ENCODE peak calls at places on chromosomes 16 and 17, in six cellular contexts. H is left ventricle myocardium inferior; L is neural progenitor cell; C is lower leg skin; K is WTC11; Z is CD8-positive, alpha-beta T cell. X is an unnamed sample.

GRCh38 chr16:48271728-48272127 is 24.4 kb upstream of the ABCC11 start:
- DNase-seq in H (no peak), L (no peak), C (no peak), K (no peak), Z (no peak), X (no peak)

GRCh38 chr17:258045-258734 is 76.7 kb upstream of the DOC2B start:
- DNase-seq in H (no peak), L (no peak), C (peak), K (peak), Z (no peak), X (no peak)

GRCh38 chr17:16442141-16442540 is 26.8 kb downstream of the TRPV2 start:
- DNase-seq in H (no peak), L (peak), C (no peak), K (no peak), Z (no peak), X (no peak)

GRCh38 chr16:27311449-27311831 is 2.3 kb upstream of the IL4R start:
- DNase-seq in H (no peak), L (no peak), C (peak), K (no peak), Z (no peak), X (no peak)

GRCh38 chr17:80584171-80584905 is 39.7 kb downstream of the RPTOR start:
- DNase-seq in H (no peak), L (no peak), C (peak), K (no peak), Z (no peak), X (no peak)

GRCh38 chr17:77032929-77033328 is 107.8 kb upstream of the SEC14L1 start:
- DNase-seq in H (no peak), L (no peak), C (no peak), K (no peak), Z (no peak), X (no peak)

GRCh38 chr16:85746431-85747227 is 4.3 kb downstream of the C16orf74 start:
- DNase-seq in H (no peak), L (no peak), C (no peak), K (no peak), Z (no peak), X (no peak)

GRCh38 chr17:57092171-57092570 is 7.1 kb downstream of the AKAP1 start:
- DNase-seq in H (no peak), L (no peak), C (no peak), K (no peak), Z (no peak), X (no peak)

GRCh38 chr16:84218961-84219360 is 20.9 kb downstream of the KCNG4 start:
- DNase-seq in H (no peak), L (peak), C (no peak), K (no peak), Z (no peak), X (no peak)

GRCh38 chr17:21460358-21460757 is 84.2 kb downstream of the KCNJ12 start:
- DNase-seq in H (no peak), L (no peak), C (no peak), K (no peak), Z (no peak), X (no peak)

GRCh38 chr16:30063893-30064745 is 1.4 kb upstream of the ALDOA start:
- DNase-seq in H (peak), L (peak), C (peak), K (peak), Z (peak), X (no peak)

GRCh38 chr16:63617990-63618763 is 1503.7 kb downstream of the CDH11 start:
- DNase-seq in H (peak), L (no peak), C (no peak), K (peak), Z (no peak), X (no peak)

GRCh38 chr16:77043076-77043475 is 147.9 kb upstream of the MON1B start:
- DNase-seq in H (no peak), L (peak), C (no peak), K (no peak), Z (no peak), X (no peak)
- TF ChIP-seq CTCF in H (peak), L (peak), C (no peak), K (no peak), Z (no peak), X (peak)

GRCh38 chr17:49548051-49548505 is 27.6 kb upstream of the NXPH3 start:
- DNase-seq in H (peak), L (no peak), C (peak), K (no peak), Z (no peak), X (no peak)

GRCh38 chr17:49549311-49549605 is 26.4 kb upstream of the NXPH3 start:
- DNase-seq in H (no peak), L (no peak), C (peak), K (no peak), Z (no peak), X (no peak)

GRCh38 chr17:49549691-49550678 is 25.7 kb upstream of the NXPH3 start:
- DNase-seq in H (no peak), L (no peak), C (peak), K (no peak), Z (no peak), X (no peak)

GRCh38 chr17:49547566-49547965 is 28.1 kb upstream of the NXPH3 start:
- DNase-seq in H (peak), L (no peak), C (peak), K (no peak), Z (no peak), X (no peak)

DNA sequence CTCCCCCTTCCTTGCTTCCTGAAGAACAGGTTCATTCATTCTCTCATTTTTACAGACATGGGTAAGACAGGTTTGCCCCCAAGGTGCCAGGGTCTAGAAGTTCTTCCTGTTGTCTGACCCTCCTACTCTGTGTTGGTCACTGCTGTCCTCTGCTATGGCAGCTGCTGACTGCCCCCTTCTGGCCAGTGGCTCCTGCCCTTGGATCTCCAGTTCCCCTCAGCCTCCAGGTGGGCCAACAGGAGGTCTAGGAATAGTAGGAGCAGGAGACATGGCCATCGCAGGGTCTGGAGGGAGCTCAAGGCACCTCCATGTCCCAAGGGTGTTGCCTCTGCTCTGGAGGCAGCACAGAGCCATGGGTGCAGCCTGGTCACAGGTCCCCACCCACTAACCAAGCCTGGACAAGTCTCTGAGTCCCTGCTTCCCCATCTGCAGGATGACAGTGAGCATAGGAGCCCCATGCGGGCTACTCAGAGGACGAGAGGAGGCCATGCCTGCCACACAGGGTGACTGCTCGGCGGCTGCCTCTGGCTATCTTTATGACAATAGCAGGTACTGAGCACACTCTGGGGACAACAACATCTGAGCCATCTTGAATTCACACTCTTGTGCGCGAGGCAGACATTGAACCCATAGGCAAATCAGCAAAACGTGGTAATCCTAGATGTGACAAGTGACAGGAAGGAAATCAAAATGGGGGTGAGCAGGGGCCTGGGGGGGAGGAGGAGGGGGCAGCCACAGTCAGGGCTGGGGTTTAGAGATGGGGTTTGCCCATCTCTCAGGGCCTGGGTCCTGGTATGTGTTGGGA is 27.0 kb upstream of the NXPH3 start:
- DNase-seq in H (peak), L (peak), C (peak), K (peak), Z (no peak), X (no peak)
- TF ChIP-seq CTCF in H (peak), L (peak), C (no peak), K (peak), Z (no peak), X (peak)

GRCh38 chr17:68937890-68938514 is 17.2 kb downstream of the ABCA8 start:
- DNase-seq in H (no peak), L (no peak), C (no peak), K (no peak), Z (no peak), X (no peak)
- TF ChIP-seq CTCF in H (no peak), L (no peak), C (no peak), K (no peak), Z (no peak), X (no peak)

GRCh38 chr16:89133457-89134127 is 38.0 kb upstream of the CDH15 start:
- DNase-seq in H (peak), L (no peak), C (no peak), K (peak), Z (no peak), X (no peak)

GRCh38 chr16:89134269-89134668 is 37.3 kb upstream of the CDH15 start:
- DNase-seq in H (peak), L (no peak), C (no peak), K (no peak), Z (no peak), X (no peak)

GRCh38 chr16:89130448-89130847 is 36.8 kb downstream of the ACSF3 start:
- DNase-seq in H (peak), L (no peak), C (no peak), K (no peak), Z (no peak), X (no peak)

GRCh38 chr16:89131783-89132182 is 38.1 kb downstream of the ACSF3 start:
- DNase-seq in H (peak), L (no peak), C (no peak), K (no peak), Z (peak), X (no peak)

GRCh38 chr16:89132194-89133005 is 38.7 kb downstream of the ACSF3 start:
- DNase-seq in H (peak), L (no peak), C (no peak), K (no peak), Z (peak), X (no peak)
- TF ChIP-seq CTCF in H (no peak), L (peak), C (no peak), K (no peak), Z (no peak), X (no peak)

GRCh38 chr17:72030067-72030899 is 90.5 kb upstream of the SOX9 start:
- DNase-seq in H (peak), L (peak), C (peak), K (peak), Z (peak), X (peak)
- TF ChIP-seq CTCF in H (peak), L (peak), C (no peak), K (no peak), Z (no peak), X (peak)

X was measured in progenitor cell of endocrine pancreas.